ENCODE peak calls at places on chromosomes 12 and 14, in nine cellular contexts. Z, J, K, S, B, H, G, Q and T are unnamed samples.

GRCh38 chr14:91246051-91246852 is 1.7 kb upstream of the GPR68 start:
- DNase-seq in Z (peak), J (peak), K (no peak), S (no peak), B (peak), H (peak), G (no peak), Q (no peak), T (no peak)

GRCh38 chr14:94839346-94839745 is 69.4 kb upstream of the GSC start:
- DNase-seq in Z (no peak), J (no peak), K (no peak), S (no peak), B (no peak), H (no peak), G (no peak), Q (no peak), T (no peak)

GRCh38 chr14:64095620-64096019 is 198.6 kb downstream of the ESR2 start:
- DNase-seq in Z (no peak), J (no peak), K (no peak), S (peak), B (peak), H (no peak), G (no peak), Q (no peak), T (no peak)

GRCh38 chr14:77043177-77043983 is 14.9 kb upstream of the IRF2BPL start:
- DNase-seq in Z (peak), J (no peak), K (peak), S (peak), B (peak), H (peak), G (no peak), Q (no peak), T (no peak)

GRCh38 chr12:132348176-132348575 is 18.8 kb upstream of the GALNT9 start:
- DNase-seq in Z (no peak), J (no peak), K (no peak), S (no peak), B (no peak), H (no peak), G (no peak), Q (no peak), T (no peak)

GRCh38 chr12:47867496-47867941 is 37.3 kb downstream of the VDR start:
- DNase-seq in Z (no peak), J (no peak), K (peak), S (peak), B (peak), H (no peak), G (no peak), Q (no peak), T (no peak)

GRCh38 chr12:7959278-7960063 is 23.5 kb upstream of the SLC2A3 start:
- DNase-seq in Z (no peak), J (no peak), K (peak), S (peak), B (peak), H (no peak), G (peak), Q (no peak), T (peak)

GRCh38 chr14:52429451-52429850 is 115.3 kb downstream of the PTGER2 start:
- DNase-seq in Z (no peak), J (no peak), K (no peak), S (no peak), B (peak), H (no peak), G (no peak), Q (no peak), T (no peak)

GRCh38 chr12:20132818-20133217 is 235.5 kb upstream of the PDE3A start:
- DNase-seq in Z (no peak), J (no peak), K (no peak), S (no peak), B (no peak), H (no peak), G (no peak), Q (no peak), T (no peak)

GRCh38 chr12:104305349-104305748 is 1.8 kb downstream of the EID3 start:
- DNase-seq in Z (no peak), J (no peak), K (no peak), S (no peak), B (no peak), H (no peak), G (no peak), Q (no peak), T (no peak)

GRCh38 chr14:65070710-65071033 is 31.6 kb downstream of the MAX start:
- DNase-seq in Z (no peak), J (no peak), K (no peak), S (no peak), B (no peak), H (no peak), G (no peak), Q (no peak), T (no peak)

GRCh38 chr14:90276627-90277367 is 20.4 kb downstream of the PSMC1 start:
- DNase-seq in Z (no peak), J (no peak), K (no peak), S (no peak), B (no peak), H (no peak), G (no peak), Q (no peak), T (no peak)

GRCh38 chr14:56959869-56960268 is 149.6 kb upstream of the OTX2 start:
- DNase-seq in Z (no peak), J (no peak), K (no peak), S (no peak), B (no peak), H (no peak), G (no peak), Q (no peak), T (no peak)

GRCh38 chr12:54032627-54033100 is at the start of gene HOXC5:
- DNase-seq in Z (peak), J (peak), K (peak), S (peak), B (peak), H (peak), G (peak), Q (no peak), T (peak)

GRCh38 chr12:123010110-123010509 is 29.6 kb downstream of the ARL6IP4 start:
- DNase-seq in Z (no peak), J (no peak), K (no peak), S (no peak), B (no peak), H (no peak), G (no peak), Q (no peak), T (no peak)

GRCh38 chr12:9363145-9363544 is 154.9 kb upstream of the PZP start:
- DNase-seq in Z (no peak), J (no peak), K (no peak), S (no peak), B (no peak), H (no peak), G (no peak), Q (no peak), T (no peak)

GRCh38 chr14:103346286-103346685 is 12.2 kb downstream of the EIF5 start:
- DNase-seq in Z (no peak), J (no peak), K (no peak), S (no peak), B (no peak), H (no peak), G (no peak), Q (no peak), T (no peak)

GRCh38 chr12:6627598-6627997 is 8.2 kb downstream of the LPAR5 start:
- DNase-seq in Z (no peak), J (peak), K (no peak), S (no peak), B (no peak), H (no peak), G (no peak), Q (no peak), T (no peak)

GRCh38 chr12:111084172-111084571 is 163.8 kb upstream of the MYL2 start:
- DNase-seq in Z (no peak), J (no peak), K (no peak), S (no peak), B (no peak), H (no peak), G (no peak), Q (no peak), T (no peak)

GRCh38 chr14:93984987-93985410 is 8.6 kb upstream of the ASB2 start:
- DNase-seq in Z (no peak), J (no peak), K (peak), S (peak), B (peak), H (no peak), G (peak), Q (no peak), T (no peak)

GRCh38 chr14:78367355-78367754 is 197.2 kb downstream of the NRXN3 start:
- DNase-seq in Z (no peak), J (no peak), K (no peak), S (no peak), B (no peak), H (no peak), G (no peak), Q (no peak), T (no peak)

GRCh38 chr12:119128527-119128926 is 50.2 kb upstream of the HSPB8 start:
- DNase-seq in Z (no peak), J (no peak), K (no peak), S (no peak), B (no peak), H (no peak), G (no peak), Q (no peak), T (no peak)

GRCh38 chr14:52338282-52338681 is 24.2 kb downstream of the PTGER2 start:
- DNase-seq in Z (no peak), J (no peak), K (peak), S (peak), B (peak), H (no peak), G (no peak), Q (no peak), T (no peak)

GRCh38 chr14:61591862-61592261 is 103.5 kb upstream of the HIF1A start:
- DNase-seq in Z (no peak), J (no peak), K (no peak), S (no peak), B (no peak), H (no peak), G (no peak), Q (peak), T (no peak)

GRCh38 chr14:92677087-92677668 is 71.2 kb downstream of the LGMN start:
- DNase-seq in Z (peak), J (no peak), K (peak), S (no peak), B (no peak), H (no peak), G (no peak), Q (no peak), T (peak)

GRCh38 chr14:103188691-103189480 is 65.6 kb downstream of the TNFAIP2 start:
- DNase-seq in Z (peak), J (no peak), K (no peak), S (peak), B (no peak), H (no peak), G (no peak), Q (no peak), T (peak)

GRCh38 chr14:68691031-68691864 is 101.6 kb downstream of the ZFP36L1 start:
- DNase-seq in Z (no peak), J (no peak), K (no peak), S (no peak), B (no peak), H (no peak), G (peak), Q (no peak), T (no peak)

GRCh38 chr14:74619672-74620131 is 7.7 kb upstream of the LTBP2 start:
- DNase-seq in Z (no peak), J (no peak), K (peak), S (peak), B (peak), H (no peak), G (no peak), Q (peak), T (no peak)

GRCh38 chr12:130879781-130880389 is 8.0 kb downstream of the RAN start:
- DNase-seq in Z (no peak), J (no peak), K (no peak), S (no peak), B (no peak), H (no peak), G (no peak), Q (no peak), T (no peak)

GRCh38 chr12:1319215-1319614 is 275.2 kb downstream of the FBXL14 start:
- DNase-seq in Z (no peak), J (no peak), K (no peak), S (peak), B (no peak), H (no peak), G (no peak), Q (no peak), T (no peak)

GRCh38 chr14:103496776-103497175 is 25.9 kb downstream of the CKB start:
- DNase-seq in Z (no peak), J (no peak), K (no peak), S (peak), B (no peak), H (no peak), G (no peak), Q (no peak), T (no peak)

GRCh38 chr12:6306599-6307220 is 3.8 kb upstream of the PLEKHG6 start:
- DNase-seq in Z (no peak), J (no peak), K (no peak), S (no peak), B (no peak), H (no peak), G (no peak), Q (no peak), T (no peak)

GRCh38 chr12:100017056-100017455 is 32.3 kb upstream of the ANKS1B start:
- DNase-seq in Z (no peak), J (no peak), K (peak), S (peak), B (peak), H (no peak), G (no peak), Q (no peak), T (no peak)

GRCh38 chr12:54355104-54355815 is 9.0 kb downstream of the GPR84 start:
- DNase-seq in Z (no peak), J (no peak), K (no peak), S (no peak), B (no peak), H (no peak), G (peak), Q (no peak), T (no peak)

GRCh38 chr14:97410667-97411286 is 613.6 kb downstream of the VRK1 start:
- DNase-seq in Z (no peak), J (no peak), K (no peak), S (no peak), B (no peak), H (no peak), G (no peak), Q (no peak), T (no peak)

GRCh38 chr14:77593501-77593911 is 22.9 kb downstream of the SPTLC2 start:
- DNase-seq in Z (no peak), J (no peak), K (no peak), S (peak), B (no peak), H (no peak), G (no peak), Q (no peak), T (no peak)